ENCODE peak calls at places on chromosome 20, in five cellular contexts. C, H, S, V and D are unnamed samples.

GRCh38 chr20:21395666-21396044 is 1.7 kb downstream of the NKX2-4 start:
- DNase-seq in H (no peak), V (peak), S (no peak), C (peak), D (no peak)

GRCh38 chr20:1185781-1186334 is 1.1 kb upstream of the TMEM74B start:
- DNase-seq in H (peak), V (peak), C (peak), S (peak), D (no peak)

GRCh38 chr20:23132930-23133559 is 46.9 kb upstream of the CD93 start:
- DNase-seq in H (no peak), C (no peak), V (no peak), S (no peak), D (no peak)

GRCh38 chr20:1912056-1912455 is 16.8 kb downstream of the SIRPA start:
- DNase-seq in S (no peak), C (no peak), H (no peak), V (no peak), D (no peak)

GRCh38 chr20:63708301-63709148 is 686 bp downstream of the ZGPAT start:
- DNase-seq in S (no peak), C (no peak), H (no peak), V (peak), D (no peak)

GRCh38 chr20:1626528-1627192 is 6.9 kb upstream of the SIRPB1 start:
- DNase-seq in S (no peak), V (no peak), C (no peak), H (no peak), D (no peak)

GRCh38 chr20:14303106-14303505 is 34.3 kb downstream of the FLRT3 start:
- DNase-seq in C (no peak), V (no peak), H (no peak), S (no peak), D (no peak)

GRCh38 chr20:47487175-47487917 is 14.3 kb upstream of the NCOA3 start:
- DNase-seq in V (peak), H (no peak), C (no peak), S (no peak), D (no peak)

GRCh38 chr20:47708140-47708807 is 77.0 kb downstream of the SULF2 start:
- DNase-seq in C (no peak), V (no peak), S (no peak), H (no peak), D (no peak)

GRCh38 chr20:25328954-25329498 is 61.6 kb downstream of the ABHD12 start:
- DNase-seq in H (no peak), S (no peak), V (no peak), C (no peak), D (no peak)

GRCh38 chr20:13485576-13485975 is 153.2 kb downstream of the TASP1 start:
- DNase-seq in C (no peak), V (no peak), S (no peak), H (no peak), D (no peak)

GRCh38 chr20:46814366-46815232 is 80.0 kb upstream of the EYA2 start:
- DNase-seq in S (peak), H (peak), V (no peak), C (peak), D (peak)

GRCh38 chr20:51958099-51958498 is 155.8 kb upstream of the SALL4 start:
- DNase-seq in S (no peak), C (no peak), V (no peak), H (no peak), D (no peak)

GRCh38 chr20:50012282-50013263 is 29.8 kb downstream of the SNAI1 start:
- DNase-seq in H (no peak), V (no peak), S (no peak), C (no peak), D (no peak)

GRCh38 chr20:58308680-58309527 is 611 bp upstream of the RAB22A start:
- DNase-seq in S (peak), V (peak), C (peak), H (peak), D (no peak)

GRCh38 chr20:59382907-59383306 is 82.5 kb downstream of the EDN3 start:
- DNase-seq in V (no peak), C (no peak), H (no peak), S (no peak), D (no peak)

GRCh38 chr20:53857723-53858236 is 212.6 kb downstream of the BCAS1 start:
- DNase-seq in H (no peak), V (no peak), C (no peak), S (no peak), D (no peak)

GRCh38 chr20:62728028-62728780 is 19.6 kb downstream of the NTSR1 start:
- DNase-seq in H (no peak), C (peak), V (no peak), S (no peak), D (no peak)

GRCh38 chr20:62303327-62304226 is 780 bp downstream of the ADRM1 start:
- DNase-seq in V (peak), H (peak), C (peak), S (peak), D (no peak)

GRCh38 chr20:6122111-6122872 is 538 bp downstream of the FERMT1 start:
- DNase-seq in V (no peak), C (no peak), H (peak), S (peak), D (no peak)

GRCh38 chr20:16944753-16945152 is 196.6 kb downstream of the OTOR start:
- DNase-seq in C (no peak), H (no peak), V (no peak), S (no peak), D (no peak)

GRCh38 chr20:62726276-62726675 is 17.6 kb downstream of the NTSR1 start:
- DNase-seq in S (no peak), V (no peak), H (no peak), C (no peak), D (no peak)

GRCh38 chr20:19463597-19463996 is 251.2 kb downstream of the SLC24A3 start:
- DNase-seq in S (no peak), V (no peak), H (no peak), C (no peak), D (no peak)

GRCh38 chr20:45432294-45432693 is 16.4 kb downstream of the PIGT start:
- DNase-seq in V (peak), H (no peak), C (no peak), S (no peak), D (no peak)

GRCh38 chr20:23327617-23328333 is 22.8 kb upstream of the NXT1 start:
- DNase-seq in V (no peak), H (no peak), C (no peak), S (no peak), D (no peak)

GRCh38 chr20:50844430-50845100 is 49.7 kb downstream of the BCAS4 start:
- DNase-seq in V (peak), C (no peak), H (peak), S (peak), D (no peak)

GRCh38 chr20:61847420-61847748 is 218.3 kb downstream of the TAF4 start:
- DNase-seq in H (no peak), V (no peak), S (no peak), C (no peak), D (no peak)

GRCh38 chr20:58623579-58624473 is 27.3 kb upstream of the STX16 start:
- DNase-seq in H (peak), S (peak), V (no peak), C (no peak), D (peak)